ENCODE peak calls at places on chromosome 20, in four cellular contexts. H is uterus, P is tibial artery, G is psoas muscle. U is an unnamed sample.
A peak's percentile ranks its signal among the peaks of the same experiment; 100 is the strongest.

GRCh38 chr20:49948809-49949507 is 12.8 kb downstream of the RNF114 start:
- DNase-seq in H (no peak), P (no peak), G (no peak), U (no peak)

GRCh38 chr20:51768759-51769517 is 748 bp upstream of the ATP9A start:
- DNase-seq in H (no peak), P (no peak), G (no peak), U (no peak)

GRCh38 chr20:6492396-6493055 is 275.0 kb upstream of the BMP2 start:
- DNase-seq in H (no peak), P (no peak), G (no peak), U (no peak)

GRCh38 chr20:25020901-25021301 is 28.4 kb upstream of the APMAP start:
- DNase-seq in H (no peak), P (peak; percentile 48), G (peak; percentile 79), U (no peak)

GRCh38 chr20:1734269-1734858 is 76.8 kb upstream of the SIRPG start:
- DNase-seq in H (no peak), P (no peak), G (no peak), U (peak; percentile 33)

GRCh38 chr20:10758446-10758845 is 84.6 kb upstream of the JAG1 start:
- DNase-seq in H (no peak), P (no peak), G (no peak), U (no peak)

GRCh38 chr20:2693286-2693995 is 861 bp downstream of the EBF4 start:
- DNase-seq in H (peak; percentile 67), P (peak; percentile 66), G (no peak), U (no peak)

GRCh38 chr20:62216636-62217566 is 3.2 kb downstream of the HRH3 start:
- DNase-seq in H (no peak), P (no peak), G (no peak), U (no peak)

GRCh38 chr20:23407770-23408467 is 13.4 kb downstream of the NAPB start:
- DNase-seq in H (no peak), P (no peak), G (no peak), U (no peak)

GRCh38 chr20:36835025-36835424 is 40.9 kb upstream of the TLDC2 start:
- DNase-seq in H (no peak), P (no peak), G (no peak), U (no peak)

DNA sequence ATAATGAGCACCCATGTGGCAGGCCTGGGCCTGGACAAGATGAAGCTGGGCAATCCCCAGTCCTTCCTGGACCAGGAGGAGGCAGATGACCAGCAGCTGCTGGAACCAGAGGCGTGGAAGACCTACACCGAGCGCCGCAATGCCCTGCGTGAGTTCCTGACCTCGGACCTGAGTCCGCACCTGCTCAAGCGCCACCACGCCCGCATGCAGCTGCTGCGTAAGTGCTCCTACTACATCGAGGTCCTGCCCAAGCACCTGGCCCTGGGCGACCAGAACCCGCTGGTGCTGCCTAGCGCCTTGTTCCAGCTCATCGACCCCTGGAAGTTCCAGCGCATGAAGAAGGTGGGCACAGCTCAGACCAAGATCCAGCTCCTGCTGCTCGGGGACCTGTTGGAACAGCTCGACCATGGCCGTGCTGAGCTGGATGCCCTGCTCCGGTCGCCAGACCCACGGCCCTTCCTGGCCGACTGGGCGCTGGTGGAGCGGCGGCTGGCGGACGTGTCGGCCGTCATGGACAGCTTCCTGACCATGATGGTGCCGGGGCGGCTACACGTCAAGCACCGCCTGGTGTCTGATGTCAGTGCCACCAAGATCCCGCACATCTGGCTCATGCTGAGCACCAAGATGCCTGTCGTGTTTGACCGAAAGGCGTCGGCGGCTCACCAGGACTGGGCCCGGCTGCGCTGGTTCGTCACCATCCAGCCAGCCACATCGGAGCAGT is 1.9 kb downstream of the FNDC11 start:
- DNase-seq in H (no peak), P (no peak), G (no peak), U (no peak)
- H3K27me3 ChIP-seq in H (no peaks in the 10 kb centered on the region), P (no peaks in the 10 kb centered on the region), G (peaks cover 42% of the 10 kb centered on the region), U (peaks cover 11% of the 10 kb centered on the region)

DNA sequence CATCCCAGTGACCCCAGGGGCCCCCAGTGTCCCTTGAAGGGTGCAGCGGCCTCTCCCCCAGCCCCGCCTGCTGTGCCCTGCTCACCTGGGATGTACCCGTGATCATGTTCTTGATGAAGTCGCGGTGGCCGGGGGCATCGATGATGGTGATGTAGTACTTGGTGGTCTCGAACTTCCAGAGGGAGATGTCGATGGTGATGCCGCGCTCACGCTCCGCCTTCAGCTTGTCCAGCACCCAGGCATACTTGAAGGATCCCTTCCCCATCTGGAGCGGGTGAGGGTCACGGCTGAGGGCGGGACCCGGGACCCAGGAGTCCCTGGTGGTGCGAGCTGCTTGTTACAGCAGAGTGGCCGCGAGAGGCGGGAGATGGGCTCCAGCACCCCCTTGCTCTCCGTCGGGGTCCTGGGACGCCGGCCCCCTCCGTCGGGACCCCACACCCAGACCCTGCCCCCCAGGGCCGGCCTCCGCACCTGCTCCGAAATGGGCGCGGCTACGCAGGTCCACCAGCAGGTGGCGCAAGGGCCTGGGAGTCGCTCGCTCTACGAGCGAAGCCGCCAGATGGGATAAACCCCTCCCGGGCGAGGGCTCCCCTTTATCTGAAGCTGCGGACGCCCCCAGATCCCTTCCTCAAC is 3.0 kb downstream of the EEF1A2 start:
- DNase-seq in H (peak; percentile 58), P (no peak), G (peak; percentile 89), U (peak; percentile 54)
- H3K4me3 ChIP-seq in H (no peak overlapping the region), P (peak overlapping the region; percentile 42), G (peak overlapping the region; percentile 75), U (peak overlapping the region; percentile 47)

DNA sequence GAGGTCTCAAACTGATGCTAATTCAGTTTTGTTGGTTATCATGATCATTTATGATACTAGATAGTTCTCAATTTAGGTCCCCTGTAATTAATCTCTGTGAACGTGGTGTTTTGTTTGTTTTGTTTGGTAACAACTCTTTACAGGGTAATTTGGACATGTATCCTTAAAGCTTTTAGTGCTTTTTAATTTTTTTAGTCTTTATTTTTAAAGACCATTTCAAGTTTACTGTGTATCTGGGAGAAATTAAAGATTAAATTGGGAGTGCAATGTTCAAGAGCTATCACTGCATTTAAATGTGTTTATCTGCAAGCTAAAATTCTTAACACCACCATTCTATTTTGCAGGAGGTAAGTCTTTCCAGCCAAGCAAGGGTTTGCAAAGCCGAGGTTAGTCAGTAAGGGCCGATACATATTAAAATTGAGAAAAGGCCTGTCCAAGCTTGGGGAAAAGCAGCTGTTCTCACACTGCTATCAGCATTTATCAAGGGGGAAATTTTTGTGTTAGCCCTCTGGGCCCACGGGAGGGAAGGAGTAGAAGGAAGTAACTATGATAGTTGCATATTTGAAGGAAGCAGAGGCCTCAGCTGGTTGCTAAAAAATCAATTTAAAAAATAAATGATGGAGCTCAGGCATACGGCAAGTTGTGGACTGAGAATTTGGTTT is 59.4 kb upstream of the ZNF217 start:
- DNase-seq in H (no peak), P (no peak), G (no peak), U (no peak)
- TF ChIP-seq CTCF in H (no peak), P (no peak), G (no peak), U (no peak)

GRCh38 chr20:58776109-58776508 is 74.6 kb downstream of the GNAS-AS1 start:
- DNase-seq in H (no peak), P (no peak), G (no peak), U (no peak)

GRCh38 chr20:58777657-58778056 is 73.0 kb downstream of the GNAS-AS1 start:
- DNase-seq in H (no peak), P (no peak), G (no peak), U (no peak)

GRCh38 chr20:58772786-58773185 is 77.9 kb downstream of the GNAS-AS1 start:
- DNase-seq in H (no peak), P (no peak), G (no peak), U (no peak)

GRCh38 chr20:58775371-58775770 is 75.3 kb downstream of the GNAS-AS1 start:
- DNase-seq in H (no peak), P (no peak), G (no peak), U (no peak)

DNA sequence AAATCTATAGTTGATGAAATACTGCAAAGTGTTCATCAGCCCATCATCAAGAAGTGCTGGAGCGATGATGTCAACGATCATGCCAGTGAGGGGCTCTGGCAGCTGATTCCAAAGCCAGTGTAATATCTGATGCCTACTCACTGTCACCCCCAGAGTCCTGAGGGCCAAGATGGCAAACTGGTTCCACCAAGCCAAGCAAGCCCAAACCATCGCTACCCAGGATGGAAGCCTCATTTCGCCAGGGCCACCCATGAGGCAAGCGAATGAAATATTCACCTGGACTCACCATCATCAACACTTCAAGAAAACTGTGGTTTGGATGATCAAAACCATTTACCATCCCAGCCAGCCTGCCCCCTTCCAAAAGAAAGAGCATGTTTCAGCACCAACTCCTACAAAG is 76.5 kb downstream of the GNAS-AS1 start:
- DNase-seq in H (no peak), P (no peak), G (no peak), U (no peak)
- H3K27me3 ChIP-seq in H (no peaks in the 10 kb centered on the region), P (no peaks in the 10 kb centered on the region), G (peaks cover 13% of the 10 kb centered on the region), U (peaks cover 19% of the 10 kb centered on the region)

GRCh38 chr20:32586291-32586690 is 1.2 kb upstream of the NOL4L start:
- DNase-seq in H (no peak), P (no peak), G (no peak), U (no peak)

GRCh38 chr20:32585011-32585518 is at the start of gene NOL4L:
- DNase-seq in H (peak; percentile 40), P (no peak), G (no peak), U (peak; percentile 69)

GRCh38 chr20:32583581-32584045 is 1.5 kb downstream of the NOL4L start:
- DNase-seq in H (no peak), P (no peak), G (no peak), U (no peak)

GRCh38 chr20:32588040-32588439 is 2.9 kb upstream of the NOL4L start:
- DNase-seq in H (no peak), P (no peak), G (no peak), U (no peak)

DNA sequence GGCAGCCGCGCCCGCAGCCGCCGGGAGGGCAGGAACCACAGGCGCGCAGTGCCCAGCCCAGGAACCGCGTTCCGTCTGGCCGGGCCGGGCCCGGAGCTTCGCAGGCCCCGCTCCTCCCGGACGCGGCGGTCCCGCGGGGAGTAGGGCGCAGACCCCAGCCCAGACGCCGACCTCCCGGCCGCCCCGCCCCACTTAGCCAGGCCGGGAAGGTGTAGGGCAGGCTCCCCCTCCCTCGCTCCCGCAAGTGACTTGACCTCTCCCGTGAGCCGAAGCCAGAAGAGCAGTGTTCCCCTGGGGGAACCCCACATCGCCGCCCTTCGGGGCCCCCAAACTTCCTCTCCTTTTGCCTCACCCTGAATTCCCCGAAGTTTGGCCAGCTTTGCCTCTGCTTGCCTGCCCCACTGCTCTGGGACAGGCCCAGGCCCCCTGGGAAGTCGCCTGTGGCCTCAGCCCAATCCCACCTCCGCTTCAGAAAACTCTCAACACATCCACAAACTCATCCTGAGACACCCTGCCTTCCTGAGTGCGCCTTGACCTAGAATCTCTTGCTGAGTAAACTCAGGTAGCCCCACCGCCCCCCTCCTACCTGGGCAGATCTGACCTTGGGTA is 490 bp upstream of the NOL4L start:
- DNase-seq in H (no peak), P (no peak), G (no peak), U (no peak)
- H3K4me3 ChIP-seq in H (no peak overlapping the region), P (peak overlapping the region; percentile 71), G (peak overlapping the region; percentile 52), U (peak overlapping the region; percentile 32)

GRCh38 chr20:21101453-21102251 is 4.5 kb downstream of the LINC00237 start:
- DNase-seq in H (no peak), P (no peak), G (peak; percentile 53), U (no peak)
- TF ChIP-seq CTCF in H (no peak), P (no peak), G (no peak), U (no peak)

GRCh38 chr20:43564993-43565757 is 6.3 kb downstream of the SGK2 start:
- DNase-seq in H (no peak), P (no peak), G (no peak), U (peak; percentile 72)
- H3K27me3 ChIP-seq in H (no peaks in the 10 kb centered on the region), P (no peaks in the 10 kb centered on the region), G (no peaks in the 10 kb centered on the region), U (no peaks in the 10 kb centered on the region)

U was measured in dorsolateral prefrontal cortex.